ENCODE peak calls at places on chromosomes 11 and 22, in eight cellular contexts. X is tibial nerve, L is K562, O is right lobe of liver, J is A549, R is stomach, Y is H54, U is uterus. G is an unnamed sample.

GRCh38 chr11:116217006-116217405 is 555.8 kb downstream of the BUD13 start:
- DNase-seq in L (peak; percentile 33), Y (no peak), U (no peak), X (peak; percentile 52), R (no peak), J (peak; percentile 48), O (peak; percentile 60), G (peak; percentile 17)

GRCh38 chr22:44801476-44801875 is 49.1 kb downstream of the ARHGAP8 start:
- DNase-seq in R (no peak), J (no peak), O (no peak), U (no peak), L (no peak), X (no peak), Y (no peak), G (no peak)

GRCh38 chr22:40030757-40031092 is 36.0 kb downstream of the FAM83F start:
- DNase-seq in R (no peak), L (no peak), J (no peak), O (no peak), U (no peak), X (no peak), Y (no peak), G (no peak)

GRCh38 chr11:69605737-69606526 is 35.0 kb upstream of the CCND1 start:
- DNase-seq in O (no peak), J (no peak), U (no peak), R (no peak), X (no peak), Y (no peak), L (no peak), G (no peak)

GRCh38 chr22:19763141-19764049 is 2.8 kb downstream of the TBX1 start:
- DNase-seq in Y (no peak), O (no peak), L (no peak), X (no peak), R (no peak), U (no peak), J (no peak), G (no peak)

GRCh38 chr11:118615996-118616395 is 8.6 kb downstream of the PHLDB1 start:
- DNase-seq in J (no peak), R (no peak), L (no peak), X (no peak), O (no peak), Y (no peak), U (no peak), G (no peak)

GRCh38 chr11:26572770-26573402 is 823 bp upstream of the MUC15 start:
- DNase-seq in O (no peak), U (no peak), Y (no peak), J (no peak), X (no peak), L (no peak), R (no peak), G (no peak)

GRCh38 chr11:73983764-73984543 is 1.3 kb upstream of the UCP2 start:
- DNase-seq in U (no peak), R (no peak), L (peak; percentile 5), X (no peak), J (no peak), O (no peak), Y (no peak), G (peak; percentile 46)

DNA sequence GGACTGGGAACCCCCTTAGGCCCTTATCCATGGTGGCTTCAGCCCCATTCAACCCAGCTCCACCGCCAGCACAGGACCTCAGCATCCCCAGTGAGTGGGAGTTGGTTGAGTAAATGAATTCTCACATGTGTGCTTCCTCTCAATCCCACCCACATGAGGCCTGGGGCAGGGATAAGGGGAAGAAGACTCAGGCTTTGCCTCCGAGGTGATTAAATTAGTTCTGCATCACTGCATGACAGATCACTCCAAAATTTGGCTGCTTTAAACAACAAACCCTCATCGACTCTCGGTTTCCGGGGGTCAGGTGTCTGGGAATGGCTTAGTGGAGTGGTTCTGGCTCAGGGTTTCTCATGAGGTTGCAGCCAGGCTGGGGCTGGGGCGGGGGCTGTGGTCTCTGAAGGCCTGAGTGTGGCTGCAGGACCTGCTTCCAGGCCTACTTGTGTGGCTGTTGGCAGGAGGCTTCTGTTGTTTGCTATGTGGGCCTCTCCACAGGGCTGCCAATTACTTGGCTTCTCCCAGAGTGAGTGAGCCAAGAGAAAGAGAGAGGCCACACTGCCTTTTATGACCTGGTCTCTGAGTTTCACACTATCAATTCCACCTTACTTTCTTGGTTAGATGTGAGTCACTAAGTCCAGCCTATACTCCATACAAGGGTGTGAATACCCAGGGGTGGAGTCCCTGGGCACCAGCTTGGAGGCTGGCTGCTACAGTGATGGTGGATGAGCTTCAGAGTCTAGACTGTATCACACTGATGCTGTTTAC is 15.9 kb downstream of the MOGAT2 start:
- DNase-seq in U (no peak), O (peak; percentile 72), J (no peak), L (no peak), Y (no peak), R (peak; percentile 61), X (no peak), G (no peak)
- TF ChIP-seq POLR2A in U (no peak), O (no peak), J (no peak), L (no peak), Y (no peak), R (no peak), X (no peak), G (no peak)

GRCh38 chr22:38346506-38346905 is 29.3 kb upstream of the CSNK1E start:
- DNase-seq in L (no peak), J (no peak), R (peak; percentile 13), X (no peak), U (no peak), Y (no peak), O (peak; percentile 39), G (no peak)

GRCh38 chr22:38348751-38349496 is 31.7 kb upstream of the CSNK1E start:
- DNase-seq in X (no peak), R (peak; percentile 21), O (peak; percentile 28), Y (no peak), L (no peak), J (no peak), U (no peak), G (no peak)

GRCh38 chr22:38345782-38346181 is 28.5 kb upstream of the CSNK1E start:
- DNase-seq in Y (no peak), O (peak; percentile 38), U (no peak), J (no peak), R (peak; percentile 19), L (no peak), X (no peak), G (no peak)

GRCh38 chr22:38347944-38348750 is 30.9 kb upstream of the CSNK1E start:
- DNase-seq in J (no peak), Y (peak; percentile 43), R (peak; percentile 17), L (no peak), U (no peak), X (no peak), O (no peak), G (no peak)

GRCh38 chr22:38347181-38347943 is 30.1 kb upstream of the CSNK1E start:
- DNase-seq in U (no peak), R (peak; percentile 20), O (no peak), L (no peak), Y (no peak), J (no peak), X (no peak), G (no peak)
- TF ChIP-seq POLR2A in U (no peak), R (no peak), O (no peak), L (no peak), Y (no peak), J (no peak), X (no peak), G (no peak)

GRCh38 chr11:1852271-1852877 is 510 bp upstream of the LSP1 start:
- DNase-seq in L (no peak), J (no peak), R (no peak), O (no peak), Y (no peak), U (no peak), X (no peak), G (no peak)

GRCh38 chr11:1851437-1852180 is 1.3 kb upstream of the LSP1 start:
- DNase-seq in U (no peak), R (no peak), Y (no peak), O (no peak), X (no peak), L (no peak), J (no peak), G (no peak)

GRCh38 chr11:1854132-1854948 is 1.5 kb downstream of the LSP1 start:
- DNase-seq in X (no peak), U (no peak), L (no peak), J (no peak), R (no peak), Y (no peak), O (no peak), G (no peak)

GRCh38 chr11:1853376-1854131 is 670 bp downstream of the LSP1 start:
- DNase-seq in J (no peak), O (no peak), Y (no peak), U (no peak), R (no peak), X (no peak), L (no peak), G (no peak)

DNA sequence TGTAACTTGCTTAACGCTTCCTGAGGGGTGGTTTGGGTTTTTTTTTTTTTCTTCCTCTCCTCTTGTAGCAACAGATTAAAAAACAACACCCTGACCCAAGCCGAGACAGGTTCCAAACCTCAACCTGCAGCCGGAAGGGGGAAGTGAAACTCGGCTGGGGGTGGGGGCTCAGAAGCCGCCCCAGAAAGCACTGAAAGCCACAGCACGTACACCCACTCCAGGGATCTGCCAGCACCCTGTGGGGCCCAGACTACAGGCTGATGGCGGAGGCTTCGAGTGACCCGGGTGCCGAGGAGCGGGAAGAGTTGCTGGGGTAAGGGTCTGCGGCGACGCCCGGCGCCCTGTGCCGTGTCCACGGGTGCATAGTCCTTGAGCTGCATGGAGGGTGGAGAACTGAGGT is at the start of gene LSP1:
- DNase-seq in R (peak; percentile 57), U (no peak), O (no peak), X (no peak), Y (no peak), J (no peak), L (no peak), G (no peak)
- TF ChIP-seq POLR2A in R (no peak), U (no peak), O (no peak), X (no peak), Y (no peak), J (no peak), L (no peak), G (no peak)

GRCh38 chr11:75525433-75526191 is at the start of gene GDPD5:
- DNase-seq in J (peak; percentile 76), Y (peak; percentile 93), X (peak; percentile 62), R (peak; percentile 83), L (peak; percentile 97), U (peak; percentile 82), O (peak; percentile 82), G (peak; percentile 95)
- TF ChIP-seq POLR2A in J (peak; percentile 37), Y (peak; percentile 68), X (peak; percentile 75), R (no peak), L (peak; percentile 62), U (peak; percentile 53), O (peak; percentile 46), G (peak; percentile 55)

GRCh38 chr11:47176328-47177228 is at the start of gene ARFGAP2:
- DNase-seq in Y (peak; percentile 100), L (peak; percentile 98), U (peak; percentile 95), J (peak; percentile 95), R (peak; percentile 98), O (peak; percentile 98), X (peak; percentile 94), G (peak; percentile 98)
- TF ChIP-seq POLR2A in Y (no peak), L (peak; percentile 84), U (peak; percentile 13), J (peak; percentile 29), R (no peak), O (peak; percentile 42), X (peak; percentile 75), G (peak; percentile 78)

DNA sequence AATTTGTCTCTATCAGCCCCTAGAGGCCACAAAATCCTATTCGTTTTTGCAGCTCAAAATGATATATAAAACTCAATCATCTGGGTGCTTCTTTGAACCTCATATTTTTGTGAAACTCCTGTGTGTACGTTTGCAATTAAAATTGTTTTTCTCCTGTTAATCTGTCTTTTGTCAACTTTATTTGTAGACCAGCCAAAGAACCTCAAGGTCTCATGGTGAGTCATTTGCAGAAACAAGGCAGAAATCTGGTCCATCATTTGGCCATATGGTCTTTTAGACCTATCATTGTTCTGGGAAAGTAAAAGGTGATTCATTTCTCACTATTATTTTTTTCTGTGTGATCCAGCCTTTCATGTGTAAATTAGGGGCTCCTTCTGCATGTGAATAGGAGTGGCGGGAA is 399.2 kb upstream of the DDI1 start:
- DNase-seq in J (no peak), L (no peak), X (no peak), O (no peak), R (no peak), U (no peak), Y (no peak), G (no peak)
- TF ChIP-seq POLR2A in J (no peak), L (no peak), X (no peak), O (no peak), R (no peak), U (no peak), Y (no peak), G (no peak)